ENCODE peak calls at places on chromosomes 5 and 9, in four cellular contexts. One of them, this sample, is unnamed.

GRCh38 chr9:68690088-68690487 is 15.0 kb upstream of the PIP5K1B start:
- DNase-seq in stimulated activated CD4-positive, alpha-beta T cell treated with anti-CD3 and anti-CD28 coated beads, Interleukin-4, amount 100 ng/mL, for 4 hours: no peak
- DNase-seq in B cell: no peak
- DNase-seq in ELF-1: peak; percentile 36
- DNase-seq in this sample: no peak

GRCh38 chr9:95313010-95313498 is 4.5 kb downstream of the FANCC start:
- DNase-seq in B cell: peak; percentile 17
- DNase-seq in stimulated activated CD4-positive, alpha-beta T cell treated with anti-CD3 and anti-CD28 coated beads, Interleukin-4, amount 100 ng/mL, for 4 hours: no peak
- DNase-seq in ELF-1: peak; percentile 86
- DNase-seq in this sample: no peak

GRCh38 chr5:139181835-139182452 is 16.2 kb downstream of the SIL1 start:
- DNase-seq in B cell: no peak
- DNase-seq in ELF-1: no peak
- DNase-seq in stimulated activated CD4-positive, alpha-beta T cell treated with anti-CD3 and anti-CD28 coated beads, Interleukin-4, amount 100 ng/mL, for 4 hours: no peak
- DNase-seq in this sample: no peak

GRCh38 chr5:174520420-174521396 is 203.7 kb upstream of the MSX2 start:
- DNase-seq in B cell: no peak
- DNase-seq in stimulated activated CD4-positive, alpha-beta T cell treated with anti-CD3 and anti-CD28 coated beads, Interleukin-4, amount 100 ng/mL, for 4 hours: no peak
- DNase-seq in ELF-1: peak; percentile 95
- DNase-seq in this sample: no peak

GRCh38 chr9:113536483-113537226 is 73.1 kb downstream of the RGS3 start:
- DNase-seq in B cell: no peak
- DNase-seq in ELF-1: peak; percentile 68
- DNase-seq in stimulated activated CD4-positive, alpha-beta T cell treated with anti-CD3 and anti-CD28 coated beads, Interleukin-4, amount 100 ng/mL, for 4 hours: no peak
- DNase-seq in this sample: no peak

GRCh38 chr5:136016945-136017530 is 11.8 kb upstream of the TGFBI start:
- DNase-seq in stimulated activated CD4-positive, alpha-beta T cell treated with anti-CD3 and anti-CD28 coated beads, Interleukin-4, amount 100 ng/mL, for 4 hours: no peak
- DNase-seq in ELF-1: no peak
- DNase-seq in B cell: no peak
- DNase-seq in this sample: no peak

GRCh38 chr5:136802382-136802781 is 437.0 kb upstream of the TRPC7 start:
- DNase-seq in ELF-1: no peak
- DNase-seq in B cell: no peak
- DNase-seq in stimulated activated CD4-positive, alpha-beta T cell treated with anti-CD3 and anti-CD28 coated beads, Interleukin-4, amount 100 ng/mL, for 4 hours: no peak
- DNase-seq in this sample: no peak

GRCh38 chr9:15430920-15431844 is 8.5 kb downstream of the SNAPC3 start:
- DNase-seq in B cell: no peak
- DNase-seq in stimulated activated CD4-positive, alpha-beta T cell treated with anti-CD3 and anti-CD28 coated beads, Interleukin-4, amount 100 ng/mL, for 4 hours: no peak
- DNase-seq in ELF-1: peak; percentile 16
- DNase-seq in this sample: no peak

This sample was measured in stimulated activated effector memory CD8-positive, alpha-beta T cell treated with anti-CD3 and anti-CD28 coated beads, Interleukin-12 subunit alpha, Interleukin-12 subunit beta, amount 100 ng/mL, for 72 hours.